ENCODE peak calls at places on chromosomes 6 and 20, in five cellular contexts. One of them, this sample, is unnamed.

GRCh38 chr6:116410945-116411623 is 40.3 kb downstream of the DSE start:
- DNase-seq in AG09309: no peak
- DNase-seq in EL: peak; percentile 47
- DNase-seq in epithelial cell of proximal tubule: no peak
- DNase-seq in kidney: peak; percentile 66
- DNase-seq in this sample: no peak

GRCh38 chr6:31042801-31043200 is 32.5 kb downstream of the MUC22 start:
- DNase-seq in epithelial cell of proximal tubule: no peak
- DNase-seq in AG09309: peak; percentile 20
- DNase-seq in EL: peak; percentile 75
- DNase-seq in kidney: no peak
- DNase-seq in this sample: no peak

GRCh38 chr6:51265426-51265825 is 446.8 kb downstream of the TFAP2B start:
- DNase-seq in epithelial cell of proximal tubule: no peak
- DNase-seq in EL: no peak
- DNase-seq in AG09309: no peak
- DNase-seq in kidney: no peak
- DNase-seq in this sample: no peak

GRCh38 chr20:63178889-63179751 is 36.8 kb downstream of the YTHDF1 start:
- DNase-seq in epithelial cell of proximal tubule: no peak
- DNase-seq in AG09309: no peak
- DNase-seq in kidney: peak; percentile 63
- DNase-seq in EL: peak; percentile 43
- DNase-seq in this sample: peak; percentile 86

GRCh38 chr6:28212510-28213212 is 12.4 kb upstream of the ZSCAN9 start:
- DNase-seq in epithelial cell of proximal tubule: peak; percentile 84
- DNase-seq in kidney: no peak
- DNase-seq in EL: peak; percentile 90
- DNase-seq in AG09309: peak; percentile 67
- DNase-seq in this sample: peak; percentile 53

GRCh38 chr20:58005581-58006345 is 222.7 kb downstream of the ANKRD60 start:
- DNase-seq in AG09309: no peak
- DNase-seq in EL: no peak
- DNase-seq in kidney: no peak
- DNase-seq in epithelial cell of proximal tubule: no peak
- DNase-seq in this sample: no peak

GRCh38 chr6:41404221-41404866 is 68.9 kb downstream of the NCR2 start:
- DNase-seq in AG09309: peak; percentile 20
- DNase-seq in EL: peak; percentile 2
- DNase-seq in kidney: peak; percentile 84
- DNase-seq in epithelial cell of proximal tubule: no peak
- DNase-seq in this sample: no peak

GRCh38 chr20:42846784-42847490 is 342.8 kb downstream of the PTPRT start:
- DNase-seq in EL: no peak
- DNase-seq in AG09309: no peak
- DNase-seq in kidney: no peak
- DNase-seq in epithelial cell of proximal tubule: no peak
- DNase-seq in this sample: no peak

GRCh38 chr6:41459738-41460137 is 86.4 kb upstream of the FOXP4 start:
- DNase-seq in AG09309: no peak
- DNase-seq in kidney: no peak
- DNase-seq in epithelial cell of proximal tubule: no peak
- DNase-seq in EL: no peak
- DNase-seq in this sample: no peak

GRCh38 chr6:144064402-144064830 is 31.0 kb downstream of the SF3B5 start:
- DNase-seq in AG09309: no peak
- DNase-seq in EL: peak; percentile 9
- DNase-seq in kidney: peak; percentile 80
- DNase-seq in epithelial cell of proximal tubule: no peak
- DNase-seq in this sample: peak; percentile 21

GRCh38 chr6:140436023-140436811 is 1061.8 kb upstream of the CITED2 start:
- DNase-seq in EL: peak; percentile 78
- DNase-seq in AG09309: peak; percentile 95
- DNase-seq in kidney: no peak
- DNase-seq in epithelial cell of proximal tubule: peak; percentile 63
- DNase-seq in this sample: no peak

GRCh38 chr6:43935921-43936320 is 165.9 kb downstream of the VEGFA start:
- DNase-seq in kidney: no peak
- DNase-seq in EL: no peak
- DNase-seq in epithelial cell of proximal tubule: no peak
- DNase-seq in AG09309: no peak
- DNase-seq in this sample: no peak

GRCh38 chr6:129786548-129786947 is 74.6 kb downstream of the TMEM244 start:
- DNase-seq in epithelial cell of proximal tubule: no peak
- DNase-seq in AG09309: no peak
- DNase-seq in EL: peak; percentile 45
- DNase-seq in kidney: no peak
- DNase-seq in this sample: no peak

GRCh38 chr20:10074513-10074912 is 39.7 kb downstream of the ANKEF1 start:
- DNase-seq in EL: peak; percentile 91
- DNase-seq in epithelial cell of proximal tubule: peak; percentile 32
- DNase-seq in AG09309: peak; percentile 63
- DNase-seq in kidney: no peak
- DNase-seq in this sample: peak; percentile 67

This sample was measured in SW480.